ENCODE peak calls at places on chromosome 21, in six cellular contexts. Z is stomach; M is endodermal cell; H is CD8-positive, alpha-beta T cell; P is heart right ventricle; W is ascending aorta. Q is an unnamed sample.

GRCh38 chr21:27424601-27425000 is 457.7 kb upstream of the ADAMTS5 start:
- DNase-seq in Z (no peak), P (no peak), M (peak; percentile 40), W (no peak), H (no peak), Q (no peak)

GRCh38 chr21:43343992-43344886 is 82.7 kb downstream of the SIK1 start:
- DNase-seq in P (no peak), H (no peak), M (no peak), W (no peak), Z (peak; percentile 89), Q (no peak)

GRCh38 chr21:34635307-34635706 is 20.4 kb upstream of the RCAN1 start:
- DNase-seq in M (peak; percentile 77), H (no peak), P (no peak), Z (no peak), W (no peak), Q (no peak)

GRCh38 chr21:33644383-33645074 is 2.2 kb downstream of the ITSN1 start:
- DNase-seq in Z (no peak), M (peak; percentile 48), P (no peak), H (no peak), W (no peak), Q (no peak)

GRCh38 chr21:43808367-43808766 is 19.0 kb downstream of the RRP1 start:
- DNase-seq in W (no peak), P (no peak), M (no peak), Z (no peak), H (no peak), Q (no peak)

GRCh38 chr21:20207335-20207734 is 790.9 kb upstream of the NCAM2 start:
- DNase-seq in H (no peak), Z (no peak), P (no peak), M (no peak), W (no peak), Q (no peak)

GRCh38 chr21:37006521-37007291 is at the start of gene RIPPLY3:
- DNase-seq in Z (no peak), M (peak; percentile 82), H (no peak), P (no peak), W (no peak), Q (no peak)

GRCh38 chr21:43942201-43942600 is 69.9 kb upstream of the TRAPPC10 start:
- DNase-seq in W (no peak), P (no peak), H (no peak), M (no peak), Z (no peak), Q (no peak)

GRCh38 chr21:34498623-34499022 is 13.4 kb downstream of the KCNE1 start:
- DNase-seq in P (no peak), W (no peak), Z (no peak), H (no peak), M (no peak), Q (no peak)

GRCh38 chr21:42406201-42406601 is 2.5 kb downstream of the UBASH3A start:
- DNase-seq in M (no peak), P (no peak), W (no peak), Z (no peak), H (no peak), Q (no peak)

GRCh38 chr21:44360174-44360573 is 6.8 kb downstream of the TRPM2 start:
- DNase-seq in H (no peak), Z (no peak), M (no peak), W (no peak), P (no peak), Q (no peak)

GRCh38 chr21:42614391-42614790 is 39.0 kb upstream of the PDE9A start:
- DNase-seq in M (no peak), H (no peak), Z (no peak), P (no peak), W (no peak), Q (peak; percentile 57)

GRCh38 chr21:43938751-43939442 is 73.2 kb upstream of the TRAPPC10 start:
- DNase-seq in P (peak; percentile 78), H (peak; percentile 88), Z (peak; percentile 83), M (peak; percentile 95), W (peak; percentile 83), Q (peak; percentile 81)

GRCh38 chr21:21028275-21028814 is 30.1 kb downstream of the NCAM2 start:
- DNase-seq in M (no peak), H (no peak), Z (no peak), P (no peak), W (no peak), Q (no peak)

GRCh38 chr21:35976929-35977328 is 83.4 kb downstream of the SETD4 start:
- DNase-seq in W (no peak), H (no peak), M (no peak), Z (no peak), P (no peak), Q (no peak)
- H3K36me3 ChIP-seq in W (no peaks in the 10 kb centered on the region), H (no peaks in the 10 kb centered on the region), M (no peaks in the 10 kb centered on the region), Z (no peaks in the 10 kb centered on the region), P (no peaks in the 10 kb centered on the region), Q (no peaks in the 10 kb centered on the region)

DNA sequence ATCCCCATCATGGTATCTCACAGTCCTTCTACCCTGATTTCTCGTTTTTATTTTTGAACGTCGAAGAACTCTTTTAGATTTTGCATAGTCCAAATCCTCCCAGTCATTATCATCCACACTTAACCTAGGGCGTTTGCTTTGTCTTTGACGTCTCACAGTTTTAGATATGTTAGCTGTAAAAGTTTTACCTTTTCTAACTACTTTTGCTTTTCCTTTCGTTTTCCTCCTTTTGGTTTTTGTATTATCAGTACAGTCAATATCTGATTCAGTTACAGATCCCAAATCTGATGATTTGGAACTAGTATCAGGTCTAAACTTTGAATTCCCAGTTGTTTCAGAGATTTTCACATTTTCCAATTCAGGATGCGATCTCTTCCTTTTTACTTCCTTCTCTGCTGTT is 13.1 kb upstream of the PSMG1 start:
- DNase-seq in M (no peak), H (no peak), Z (no peak), W (no peak), P (no peak), Q (no peak)
- H3K36me3 ChIP-seq in M (peaks cover 96% of the 10 kb centered on the region), H (peaks cover 28% of the 10 kb centered on the region), Z (peaks cover 81% of the 10 kb centered on the region), W (peaks cover 47% of the 10 kb centered on the region), P (peaks cover 4% of the 10 kb centered on the region), Q (peaks cover 25% of the 10 kb centered on the region)

DNA sequence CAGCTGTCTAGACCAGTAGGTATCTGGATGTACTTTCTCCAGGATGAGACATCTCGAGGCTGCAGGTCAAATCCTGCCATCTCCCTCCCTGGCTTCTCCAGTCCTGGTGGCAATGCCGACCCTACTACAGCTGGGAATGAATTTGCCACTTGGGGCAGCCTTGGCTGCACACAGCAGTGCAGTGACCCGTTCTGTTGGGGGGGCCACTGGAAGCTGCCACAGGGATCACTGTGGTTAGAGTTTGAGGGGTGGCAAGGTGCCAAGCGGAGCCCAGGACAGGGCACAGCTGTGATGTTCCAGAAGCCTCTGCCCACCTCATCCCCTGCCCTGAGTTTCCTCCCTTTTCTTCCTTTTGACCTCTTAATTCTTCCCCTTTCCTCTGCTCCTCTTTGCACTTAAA is 17.1 kb downstream of the COL6A2 start:
- DNase-seq in W (peak; percentile 59), Z (no peak), H (no peak), P (no peak), M (no peak), Q (no peak)
- H3K36me3 ChIP-seq in W (peaks cover 87% of the 10 kb centered on the region), Z (peaks cover 83% of the 10 kb centered on the region), H (no peaks in the 10 kb centered on the region), P (peaks cover 14% of the 10 kb centered on the region), M (peaks cover 75% of the 10 kb centered on the region), Q (no peaks in the 10 kb centered on the region)

GRCh38 chr21:28953247-28953646 is 39.4 kb downstream of the LTN1 start:
- DNase-seq in Z (no peak), M (no peak), W (no peak), H (no peak), P (no peak), Q (no peak)
- H3K36me3 ChIP-seq in Z (peaks cover 86% of the 10 kb centered on the region), M (peaks cover 60% of the 10 kb centered on the region), W (peaks cover 41% of the 10 kb centered on the region), H (peaks cover 15% of the 10 kb centered on the region), P (no peaks in the 10 kb centered on the region), Q (peaks cover 19% of the 10 kb centered on the region)

GRCh38 chr21:32480381-32480780 is 67.9 kb downstream of the EVA1C start:
- DNase-seq in Z (no peak), M (no peak), P (no peak), W (peak; percentile 27), H (no peak), Q (no peak)
- H3K36me3 ChIP-seq in Z (peaks cover 38% of the 10 kb centered on the region), M (no peaks in the 10 kb centered on the region), P (no peaks in the 10 kb centered on the region), W (peaks cover 16% of the 10 kb centered on the region), H (no peaks in the 10 kb centered on the region), Q (no peaks in the 10 kb centered on the region)

DNA sequence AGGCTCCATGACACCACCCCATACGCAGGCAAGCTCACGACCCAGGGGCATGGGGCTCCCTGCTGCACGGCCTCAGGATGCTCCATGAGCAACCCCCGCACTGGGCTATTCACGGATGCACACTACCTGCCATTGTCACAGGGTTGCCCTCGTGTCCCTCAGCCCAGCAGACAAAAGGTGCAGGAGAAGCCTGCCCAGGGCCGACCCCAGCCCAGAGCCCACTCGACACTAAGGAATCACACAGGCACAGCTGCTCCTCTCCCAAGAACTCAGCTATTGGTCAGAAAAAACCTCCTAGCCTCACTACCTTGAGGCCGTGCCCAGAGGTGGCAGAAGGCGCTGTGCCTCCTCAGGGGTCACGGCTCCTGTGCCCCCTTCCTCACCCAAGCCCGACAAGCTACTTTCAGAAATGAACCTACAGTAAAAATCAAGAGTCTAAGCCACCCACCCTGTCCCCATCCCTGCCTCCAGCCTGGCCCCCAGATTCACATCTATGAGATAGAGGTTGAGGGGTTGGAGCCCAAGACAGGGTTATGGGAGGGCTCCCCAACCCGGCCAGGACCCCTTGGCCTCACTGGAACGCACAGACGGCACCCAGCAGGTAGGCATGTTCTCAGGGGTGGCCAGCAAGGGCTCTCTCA is 6.4 kb upstream of the SPATC1L start:
- DNase-seq in W (peak; percentile 59), P (no peak), Z (no peak), M (no peak), H (no peak), Q (no peak)
- H3K36me3 ChIP-seq in W (peaks cover 41% of the 10 kb centered on the region), P (no peaks in the 10 kb centered on the region), Z (peaks cover 64% of the 10 kb centered on the region), M (peaks cover 25% of the 10 kb centered on the region), H (peaks cover 21% of the 10 kb centered on the region), Q (peaks cover 23% of the 10 kb centered on the region)

GRCh38 chr21:41402796-41403195 is 23.2 kb upstream of the MX1 start:
- DNase-seq in W (no peak), P (no peak), Z (no peak), H (no peak), M (no peak), Q (no peak)

GRCh38 chr21:41399401-41399800 is 26.6 kb upstream of the MX1 start:
- DNase-seq in Z (no peak), P (no peak), W (no peak), M (no peak), H (no peak), Q (peak; percentile 12)

GRCh38 chr21:41403966-41404365 is 22.1 kb upstream of the MX1 start:
- DNase-seq in H (no peak), M (no peak), W (no peak), Z (no peak), P (no peak), Q (no peak)

GRCh38 chr21:41403331-41403730 is 22.7 kb upstream of the MX1 start:
- DNase-seq in H (no peak), P (no peak), W (no peak), Z (no peak), M (no peak), Q (no peak)

DNA sequence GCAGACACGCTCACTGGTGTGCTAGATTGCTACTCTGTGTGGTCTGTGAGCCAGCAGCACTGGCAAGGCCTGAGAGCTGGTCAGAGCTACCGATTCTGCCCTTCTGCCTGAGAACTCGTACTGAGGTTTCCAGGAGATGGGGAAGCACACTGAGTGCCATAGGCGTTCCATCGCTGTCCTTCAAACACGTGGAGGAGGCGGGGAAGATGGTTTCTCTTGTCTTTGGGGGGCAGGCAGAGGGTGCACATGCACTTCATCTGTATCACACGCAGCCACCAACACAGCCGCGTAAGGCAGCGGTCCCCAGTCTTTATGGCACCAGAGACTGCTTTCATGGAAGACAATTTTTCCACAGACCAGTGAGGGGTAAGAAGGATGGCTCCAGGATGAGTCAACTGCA is 23.8 kb upstream of the MX1 start:
- DNase-seq in Z (no peak), P (no peak), W (no peak), M (no peak), H (no peak), Q (no peak)
- H3K36me3 ChIP-seq in Z (peaks cover 54% of the 10 kb centered on the region), P (peaks cover 4% of the 10 kb centered on the region), W (peaks cover 2% of the 10 kb centered on the region), M (no peaks in the 10 kb centered on the region), H (peaks cover 56% of the 10 kb centered on the region), Q (peaks cover 48% of the 10 kb centered on the region)